ENCODE peak calls at places on chromosomes 5 and 9, in four cellular contexts. H, D, X and F are unnamed samples.

GRCh38 chr5:97923997-97924396 is 741.0 kb upstream of the RIOK2 start:
- DNase-seq in H (no peak), X (no peak), D (no peak), F (no peak)

GRCh38 chr9:32486839-32487562 is 39.0 kb downstream of the RIGI start:
- DNase-seq in H (peak; percentile 27), X (no peak), D (no peak), F (no peak)

GRCh38 chr9:124830593-124830992 is 22.7 kb upstream of the WDR38 start:
- DNase-seq in D (no peak), X (no peak), H (no peak), F (no peak)

GRCh38 chr5:138536665-138537315 is 6.2 kb downstream of the ETF1 start:
- DNase-seq in X (no peak), D (no peak), H (no peak), F (no peak)

GRCh38 chr5:78116167-78116566 is 178.3 kb downstream of the AP3B1 start:
- DNase-seq in X (no peak), D (no peak), H (no peak), F (no peak)

GRCh38 chr9:112445196-112445595 is 41.4 kb upstream of the KIAA1958 start:
- DNase-seq in H (no peak), D (no peak), X (no peak), F (no peak)

GRCh38 chr5:28580616-28581015 is 1542.2 kb upstream of the CDH9 start:
- DNase-seq in H (no peak), D (no peak), X (no peak), F (no peak)

GRCh38 chr5:141909212-141909611 is 14.5 kb upstream of the DELE1 start:
- DNase-seq in H (no peak), D (no peak), X (no peak), F (no peak)

GRCh38 chr5:39224196-39224754 is 4.9 kb upstream of the FYB1 start:
- DNase-seq in H (no peak), X (no peak), D (no peak), F (no peak)

GRCh38 chr5:59107692-59108091 is 524.8 kb downstream of the RAB3C start:
- DNase-seq in D (no peak), X (no peak), H (no peak), F (no peak)

GRCh38 chr9:14992025-14992424 is 81.8 kb upstream of the FREM1 start:
- DNase-seq in H (no peak), X (no peak), D (no peak), F (no peak)

GRCh38 chr5:140224658-140225057 is 49.7 kb downstream of the CYSTM1 start:
- DNase-seq in D (no peak), H (no peak), X (no peak), F (no peak)

GRCh38 chr5:169218862-169219261 is 82.1 kb downstream of the SLIT3 start:
- DNase-seq in H (no peak), D (no peak), X (no peak), F (no peak)

GRCh38 chr9:88370346-88370745 is 17.9 kb upstream of the SPIN1 start:
- DNase-seq in D (no peak), H (no peak), X (no peak), F (no peak)

GRCh38 chr9:20048437-20048836 is 259.6 kb upstream of the SLC24A2 start:
- DNase-seq in H (no peak), D (no peak), X (no peak), F (no peak)

GRCh38 chr9:92978345-92978875 is 31.1 kb downstream of the FGD3 start:
- DNase-seq in H (no peak), X (no peak), D (no peak), F (no peak)

GRCh38 chr5:31921852-31922305 is 252.2 kb downstream of the GOLPH3 start:
- DNase-seq in H (no peak), X (no peak), D (no peak), F (no peak)

GRCh38 chr5:140966293-140967225 is at the start of gene PCDHAC2:
- DNase-seq in D (no peak), H (no peak), X (no peak), F (no peak)

GRCh38 chr9:128391956-128392301 is 20.8 kb downstream of the URM1 start:
- DNase-seq in D (no peak), X (no peak), H (no peak), F (no peak)
- H3K4me3 ChIP-seq in D (no peak overlapping the region), X (no peak overlapping the region), H (no peak overlapping the region), F (no peak overlapping the region)

GRCh38 chr5:170348069-170348702 is 41.0 kb downstream of the KCNMB1 start:
- DNase-seq in H (no peak), D (no peak), X (no peak), F (no peak)
- H3K27ac ChIP-seq in H (no peak overlapping the region), D (no peak overlapping the region), X (no peak overlapping the region), F (no peak overlapping the region)

DNA sequence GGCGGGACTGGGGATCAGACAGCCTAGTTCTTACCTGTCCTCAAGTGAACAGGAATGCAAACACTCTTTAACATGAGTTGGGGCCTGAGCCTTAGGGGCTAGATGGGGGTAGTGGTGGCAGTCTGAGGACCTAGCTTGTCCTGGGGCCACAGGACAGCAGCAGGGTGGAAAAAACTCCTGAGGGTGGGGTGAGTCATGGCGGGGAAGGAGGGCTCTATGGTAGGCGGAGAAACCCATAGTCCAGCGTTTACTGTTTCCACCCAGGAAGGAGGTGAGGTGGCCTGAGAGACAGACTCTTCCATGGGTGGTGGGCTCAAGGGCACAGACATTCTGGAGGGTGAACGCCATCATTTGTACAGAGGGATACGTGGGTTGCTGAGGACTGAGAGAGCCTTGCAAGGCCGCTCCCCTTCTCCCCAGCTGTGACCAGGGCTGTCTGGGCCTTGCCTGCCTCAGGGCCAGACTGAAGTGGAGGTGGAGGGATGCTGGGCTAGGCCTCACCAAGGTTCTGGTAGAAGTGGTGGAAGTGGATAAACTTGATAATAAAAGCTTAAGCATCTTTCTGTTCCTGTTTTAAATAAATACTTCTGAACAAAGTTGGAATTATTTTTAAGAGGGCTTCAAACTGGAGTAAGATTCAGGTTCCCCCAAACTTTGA is 1.1 kb upstream of the TSPAN17 start:
- DNase-seq in H (no peak), X (no peak), D (no peak), F (no peak)
- H3K4me3 ChIP-seq in H (no peak overlapping the region), X (peak overlapping the region; percentile 66), D (peak overlapping the region; percentile 15), F (peak overlapping the region; percentile 74)

DNA sequence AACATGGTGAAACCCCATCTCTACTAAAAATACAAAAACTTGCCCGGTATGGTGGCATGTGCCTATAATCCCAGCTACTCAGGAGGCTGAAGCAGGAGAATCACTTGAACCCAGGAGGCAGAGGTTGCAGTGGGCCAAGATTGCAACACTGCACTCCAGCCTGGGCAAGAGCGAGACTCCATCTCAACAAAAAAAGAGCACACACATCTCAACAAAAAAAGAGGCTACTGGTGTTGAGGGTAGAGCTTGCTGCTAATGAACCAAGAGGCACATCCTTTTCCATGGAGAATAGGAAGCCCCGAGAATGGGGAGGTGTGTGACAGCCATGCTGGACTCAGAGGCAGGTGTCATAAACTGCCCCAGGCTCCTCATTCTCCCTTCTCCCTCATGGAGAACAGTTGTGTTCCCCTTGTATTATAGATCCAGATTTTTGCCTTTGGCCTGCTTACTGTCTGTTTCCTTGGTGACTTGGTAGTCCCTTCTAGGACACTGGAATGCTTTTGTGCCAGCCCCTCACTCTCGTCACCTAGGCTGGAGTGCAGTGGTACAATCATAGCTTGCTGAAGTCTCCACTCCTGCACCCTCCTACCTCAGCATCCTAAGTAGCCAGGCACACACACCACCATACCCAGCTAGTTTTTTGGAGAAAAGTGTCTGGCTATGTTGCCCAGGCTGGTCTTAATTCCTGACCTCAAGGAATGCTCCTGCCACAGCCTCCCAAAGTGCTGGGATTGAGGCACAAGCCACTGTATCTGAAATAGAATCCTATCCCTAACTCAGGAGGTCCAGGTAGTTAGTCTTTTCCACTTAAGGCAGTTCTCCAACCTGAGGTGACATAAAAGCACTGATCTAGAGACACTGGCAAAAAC is 5.1 kb downstream of the RPL12 start:
- DNase-seq in D (no peak), H (no peak), X (no peak), F (no peak)
- H3K27ac ChIP-seq in D (no peak overlapping the region), H (peak overlapping the region; percentile 0), X (no peak overlapping the region), F (no peak overlapping the region)

GRCh38 chr5:172680921-172681320 is 39.9 kb downstream of the NEURL1B start:
- DNase-seq in D (no peak), H (no peak), X (no peak), F (no peak)

GRCh38 chr5:172683696-172684464 is 42.8 kb downstream of the NEURL1B start:
- DNase-seq in X (no peak), H (no peak), D (no peak), F (no peak)

GRCh38 chr5:172681421-172681820 is 40.4 kb downstream of the NEURL1B start:
- DNase-seq in X (no peak), H (no peak), D (no peak), F (no peak)

GRCh38 chr5:172685036-172685435 is 44.0 kb downstream of the NEURL1B start:
- DNase-seq in D (no peak), H (no peak), X (no peak), F (no peak)

GRCh38 chr5:172683264-172683663 is 42.2 kb downstream of the NEURL1B start:
- DNase-seq in X (no peak), D (no peak), H (no peak), F (no peak)
- H3K4me3 ChIP-seq in X (no peak overlapping the region), D (no peak overlapping the region), H (no peak overlapping the region), F (no peak overlapping the region)

DNA sequence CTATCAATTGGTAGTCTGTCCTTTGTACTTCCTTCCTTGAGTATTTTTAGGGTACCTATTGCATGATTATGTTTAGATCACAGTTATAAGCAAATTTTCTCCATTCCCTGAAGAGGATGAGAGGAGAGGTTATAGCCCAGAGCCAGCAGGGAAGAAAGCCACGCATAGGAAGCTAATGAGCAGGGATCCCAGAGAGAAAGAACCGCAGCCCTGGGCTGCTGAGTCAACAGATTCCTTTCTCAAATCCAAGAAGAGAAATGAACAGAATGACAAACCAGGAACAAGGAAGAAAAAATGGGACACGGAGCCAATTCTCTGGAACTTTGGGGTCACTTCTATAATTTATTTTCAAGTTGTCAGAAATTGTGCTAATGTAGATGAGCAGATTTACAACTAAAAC is 284.5 kb downstream of the RFX3 start:
- DNase-seq in D (no peak), H (no peak), X (no peak), F (no peak)
- H3K27ac ChIP-seq in D (no peak overlapping the region), H (no peak overlapping the region), X (no peak overlapping the region), F (no peak overlapping the region)

GRCh38 chr5:1103505-1104326 is 8.1 kb downstream of the SLC12A7 start:
- DNase-seq in D (no peak), X (no peak), H (no peak), F (peak; percentile 84)
- H3K4me3 ChIP-seq in D (no peak overlapping the region), X (peak overlapping the region; percentile 8), H (no peak overlapping the region), F (peak overlapping the region; percentile 25)

GRCh38 chr5:159206818-159207217 is 2.5 kb downstream of the RNF145 start:
- DNase-seq in D (no peak), X (no peak), H (no peak), F (no peak)
- H3K27ac ChIP-seq in D (peak overlapping the region; percentile 97), X (peak overlapping the region; percentile 96), H (no peak overlapping the region), F (peak overlapping the region; percentile 99)